ENCODE peak calls at places on chromosomes 7 and 10, in eight cellular contexts. One of them, this sample, is unnamed.
A peak's percentile ranks its signal among the peaks of the same experiment; 100 is the strongest.

GRCh38 chr7:77657427-77658331 is 38.6 kb upstream of the RSBN1L start:
- DNase-seq in activated T-cell treated with anti-CD3 and anti-CD28 coated beads, Interleukin-2, amount 50 U/mL, for 72 hours: no peak
- DNase-seq in progenitor cell of endocrine pancreas: no peak
- DNase-seq in stimulated activated CD8-positive, alpha-beta memory T cell treated with anti-CD3 and anti-CD28 coated beads, Interleukin-2, amount 100 ng/mL, for 48 hours: no peak
- DNase-seq in A673: peak; percentile 77
- DNase-seq in PC-3: peak; percentile 74
- DNase-seq in GM23248: peak; percentile 62
- DNase-seq in fibroblast of pulmonary artery: peak; percentile 58
- DNase-seq in this sample: no peak

GRCh38 chr10:50404021-50404823 is 152.9 kb upstream of the ASAH2 start:
- DNase-seq in activated T-cell treated with anti-CD3 and anti-CD28 coated beads, Interleukin-2, amount 50 U/mL, for 72 hours: no peak
- DNase-seq in progenitor cell of endocrine pancreas: no peak
- DNase-seq in stimulated activated CD8-positive, alpha-beta memory T cell treated with anti-CD3 and anti-CD28 coated beads, Interleukin-2, amount 100 ng/mL, for 48 hours: no peak
- DNase-seq in A673: no peak
- DNase-seq in PC-3: no peak
- DNase-seq in GM23248: no peak
- DNase-seq in fibroblast of pulmonary artery: no peak
- DNase-seq in this sample: no peak

GRCh38 chr7:104018425-104018824 is 29.0 kb upstream of the RELN start:
- DNase-seq in activated T-cell treated with anti-CD3 and anti-CD28 coated beads, Interleukin-2, amount 50 U/mL, for 72 hours: no peak
- DNase-seq in progenitor cell of endocrine pancreas: no peak
- DNase-seq in stimulated activated CD8-positive, alpha-beta memory T cell treated with anti-CD3 and anti-CD28 coated beads, Interleukin-2, amount 100 ng/mL, for 48 hours: no peak
- DNase-seq in A673: no peak
- DNase-seq in PC-3: no peak
- DNase-seq in GM23248: no peak
- DNase-seq in fibroblast of pulmonary artery: no peak
- DNase-seq in this sample: no peak

GRCh38 chr10:68202965-68203358 is 29.0 kb downstream of the ATOH7 start:
- DNase-seq in activated T-cell treated with anti-CD3 and anti-CD28 coated beads, Interleukin-2, amount 50 U/mL, for 72 hours: peak; percentile 19
- DNase-seq in progenitor cell of endocrine pancreas: no peak
- DNase-seq in stimulated activated CD8-positive, alpha-beta memory T cell treated with anti-CD3 and anti-CD28 coated beads, Interleukin-2, amount 100 ng/mL, for 48 hours: no peak
- DNase-seq in A673: no peak
- DNase-seq in PC-3: peak; percentile 79
- DNase-seq in GM23248: peak; percentile 94
- DNase-seq in fibroblast of pulmonary artery: peak; percentile 51
- DNase-seq in this sample: no peak

GRCh38 chr10:1026578-1026977 is 919 bp upstream of the IDI2 start:
- DNase-seq in activated T-cell treated with anti-CD3 and anti-CD28 coated beads, Interleukin-2, amount 50 U/mL, for 72 hours: no peak
- DNase-seq in progenitor cell of endocrine pancreas: no peak
- DNase-seq in stimulated activated CD8-positive, alpha-beta memory T cell treated with anti-CD3 and anti-CD28 coated beads, Interleukin-2, amount 100 ng/mL, for 48 hours: no peak
- DNase-seq in A673: no peak
- DNase-seq in PC-3: no peak
- DNase-seq in GM23248: no peak
- DNase-seq in fibroblast of pulmonary artery: no peak
- DNase-seq in this sample: no peak

GRCh38 chr10:96236090-96236478 is 35.3 kb downstream of the BLNK start:
- DNase-seq in activated T-cell treated with anti-CD3 and anti-CD28 coated beads, Interleukin-2, amount 50 U/mL, for 72 hours: no peak
- DNase-seq in progenitor cell of endocrine pancreas: no peak
- DNase-seq in stimulated activated CD8-positive, alpha-beta memory T cell treated with anti-CD3 and anti-CD28 coated beads, Interleukin-2, amount 100 ng/mL, for 48 hours: no peak
- DNase-seq in A673: no peak
- DNase-seq in PC-3: no peak
- DNase-seq in GM23248: no peak
- DNase-seq in fibroblast of pulmonary artery: no peak
- DNase-seq in this sample: no peak

GRCh38 chr10:29826221-29826620 is 191.4 kb upstream of the SVIL start:
- DNase-seq in activated T-cell treated with anti-CD3 and anti-CD28 coated beads, Interleukin-2, amount 50 U/mL, for 72 hours: no peak
- DNase-seq in progenitor cell of endocrine pancreas: no peak
- DNase-seq in stimulated activated CD8-positive, alpha-beta memory T cell treated with anti-CD3 and anti-CD28 coated beads, Interleukin-2, amount 100 ng/mL, for 48 hours: no peak
- DNase-seq in A673: no peak
- DNase-seq in PC-3: no peak
- DNase-seq in GM23248: no peak
- DNase-seq in fibroblast of pulmonary artery: no peak
- DNase-seq in this sample: no peak

GRCh38 chr10:114987995-114988394 is 50.0 kb downstream of the TRUB1 start:
- DNase-seq in activated T-cell treated with anti-CD3 and anti-CD28 coated beads, Interleukin-2, amount 50 U/mL, for 72 hours: no peak
- DNase-seq in progenitor cell of endocrine pancreas: no peak
- DNase-seq in stimulated activated CD8-positive, alpha-beta memory T cell treated with anti-CD3 and anti-CD28 coated beads, Interleukin-2, amount 100 ng/mL, for 48 hours: no peak
- DNase-seq in A673: no peak
- DNase-seq in PC-3: peak; percentile 12
- DNase-seq in GM23248: peak; percentile 44
- DNase-seq in fibroblast of pulmonary artery: peak; percentile 48
- DNase-seq in this sample: no peak

GRCh38 chr7:28621369-28621807 is 209.1 kb downstream of the CREB5 start:
- DNase-seq in activated T-cell treated with anti-CD3 and anti-CD28 coated beads, Interleukin-2, amount 50 U/mL, for 72 hours: no peak
- DNase-seq in progenitor cell of endocrine pancreas: no peak
- DNase-seq in stimulated activated CD8-positive, alpha-beta memory T cell treated with anti-CD3 and anti-CD28 coated beads, Interleukin-2, amount 100 ng/mL, for 48 hours: no peak
- DNase-seq in A673: no peak
- DNase-seq in PC-3: no peak
- DNase-seq in GM23248: no peak
- DNase-seq in fibroblast of pulmonary artery: no peak
- DNase-seq in this sample: no peak

GRCh38 chr7:151087247-151088018 is 1.2 kb downstream of the AGAP3 start:
- DNase-seq in activated T-cell treated with anti-CD3 and anti-CD28 coated beads, Interleukin-2, amount 50 U/mL, for 72 hours: peak; percentile 49
- DNase-seq in progenitor cell of endocrine pancreas: no peak
- DNase-seq in stimulated activated CD8-positive, alpha-beta memory T cell treated with anti-CD3 and anti-CD28 coated beads, Interleukin-2, amount 100 ng/mL, for 48 hours: no peak
- DNase-seq in A673: peak; percentile 72
- DNase-seq in PC-3: peak; percentile 51
- DNase-seq in GM23248: peak; percentile 84
- DNase-seq in fibroblast of pulmonary artery: peak; percentile 62
- DNase-seq in this sample: no peak

GRCh38 chr10:28928484-28928883 is 251.2 kb downstream of the BAMBI start:
- DNase-seq in activated T-cell treated with anti-CD3 and anti-CD28 coated beads, Interleukin-2, amount 50 U/mL, for 72 hours: no peak
- DNase-seq in progenitor cell of endocrine pancreas: no peak
- DNase-seq in stimulated activated CD8-positive, alpha-beta memory T cell treated with anti-CD3 and anti-CD28 coated beads, Interleukin-2, amount 100 ng/mL, for 48 hours: no peak
- DNase-seq in A673: no peak
- DNase-seq in PC-3: peak; percentile 72
- DNase-seq in GM23248: no peak
- DNase-seq in fibroblast of pulmonary artery: no peak
- DNase-seq in this sample: no peak

GRCh38 chr7:128425851-128426250 is 16.1 kb upstream of the IMPDH1 start:
- DNase-seq in activated T-cell treated with anti-CD3 and anti-CD28 coated beads, Interleukin-2, amount 50 U/mL, for 72 hours: peak; percentile 82
- DNase-seq in progenitor cell of endocrine pancreas: peak; percentile 62
- DNase-seq in stimulated activated CD8-positive, alpha-beta memory T cell treated with anti-CD3 and anti-CD28 coated beads, Interleukin-2, amount 100 ng/mL, for 48 hours: peak; percentile 63
- DNase-seq in A673: peak; percentile 78
- DNase-seq in PC-3: peak; percentile 73
- DNase-seq in GM23248: peak; percentile 64
- DNase-seq in fibroblast of pulmonary artery: peak; percentile 75
- DNase-seq in this sample: peak; percentile 97

GRCh38 chr7:27095897-27096755 is at the start of gene HOXA1:
- DNase-seq in activated T-cell treated with anti-CD3 and anti-CD28 coated beads, Interleukin-2, amount 50 U/mL, for 72 hours: peak; percentile 85
- DNase-seq in progenitor cell of endocrine pancreas: peak; percentile 85
- DNase-seq in stimulated activated CD8-positive, alpha-beta memory T cell treated with anti-CD3 and anti-CD28 coated beads, Interleukin-2, amount 100 ng/mL, for 48 hours: peak; percentile 57
- DNase-seq in A673: peak; percentile 41
- DNase-seq in PC-3: peak; percentile 94
- DNase-seq in GM23248: peak; percentile 98
- DNase-seq in fibroblast of pulmonary artery: peak; percentile 72
- DNase-seq in this sample: no peak